ENCODE peak calls at places on chromosomes 7 and 10, in six cellular contexts. N, R, L, Y, Q and C are unnamed samples.

GRCh38 chr7:2663121-2663886 is 24.7 kb upstream of the AMZ1 start:
- DNase-seq in N (no peak), R (no peak), L (no peak), Y (no peak), Q (no peak), C (no peak)

GRCh38 chr10:131832056-131832685 is 68.6 kb upstream of the PPP2R2D start:
- DNase-seq in N (no peak), R (peak), L (no peak), Y (no peak), Q (no peak), C (no peak)

GRCh38 chr10:5546891-5547683 is 22.3 kb downstream of the CALML3 start:
- DNase-seq in N (no peak), R (no peak), L (peak), Y (no peak), Q (peak), C (peak)

GRCh38 chr7:34160261-34160752 is 255.0 kb downstream of the BMPER start:
- DNase-seq in N (no peak), R (no peak), L (no peak), Y (no peak), Q (no peak), C (no peak)

GRCh38 chr10:7789390-7789789 is 1.4 kb downstream of the ATP5F1C start:
- DNase-seq in N (no peak), R (no peak), L (no peak), Y (no peak), Q (no peak), C (no peak)

GRCh38 chr10:69502589-69502988 is 51.3 kb downstream of the TSPAN15 start:
- DNase-seq in N (no peak), R (no peak), L (no peak), Y (no peak), Q (no peak), C (no peak)

GRCh38 chr7:7181519-7182155 is 707 bp upstream of the C1GALT1 start:
- DNase-seq in N (peak), R (peak), L (peak), Y (peak), Q (peak), C (peak)

GRCh38 chr7:101550641-101551531 is 78.2 kb downstream of the MYL10 start:
- DNase-seq in N (no peak), R (peak), L (no peak), Y (no peak), Q (no peak), C (no peak)

GRCh38 chr7:116161733-116162132 is 48.6 kb upstream of the TES start:
- DNase-seq in N (no peak), R (no peak), L (no peak), Y (no peak), Q (no peak), C (peak)

GRCh38 chr10:24926549-24926948 is 25.9 kb downstream of the PRTFDC1 start:
- DNase-seq in N (no peak), R (no peak), L (no peak), Y (no peak), Q (no peak), C (no peak)

GRCh38 chr7:27247000-27247399 is 4.4 kb downstream of the EVX1 start:
- DNase-seq in N (no peak), R (no peak), L (no peak), Y (no peak), Q (no peak), C (no peak)

GRCh38 chr7:22559829-22560489 is 60.0 kb upstream of the STEAP1B start:
- DNase-seq in N (peak), R (peak), L (peak), Y (peak), Q (peak), C (peak)

GRCh38 chr7:91324663-91325062 is 60.4 kb downstream of the FZD1 start:
- DNase-seq in N (no peak), R (no peak), L (no peak), Y (no peak), Q (no peak), C (no peak)

GRCh38 chr10:5589963-5590511 is 65.3 kb downstream of the CALML3 start:
- DNase-seq in N (no peak), R (peak), L (no peak), Y (no peak), Q (no peak), C (peak)

GRCh38 chr7:148622887-148623585 is 32.5 kb downstream of the C7orf33 start:
- DNase-seq in N (no peak), R (no peak), L (no peak), Y (no peak), Q (no peak), C (no peak)

GRCh38 chr10:119374236-119374635 is 166.9 kb downstream of the GRK5 start:
- DNase-seq in N (no peak), R (no peak), L (no peak), Y (no peak), Q (no peak), C (no peak)

GRCh38 chr7:45920543-45921380 is at the start of gene IGFBP3:
- DNase-seq in N (no peak), R (no peak), L (peak), Y (no peak), Q (no peak), C (peak)

GRCh38 chr10:8778713-8779112 is 724.2 kb downstream of the GATA3 start:
- DNase-seq in N (no peak), R (no peak), L (no peak), Y (peak), Q (no peak), C (no peak)

GRCh38 chr7:92740713-92741126 is 95.7 kb downstream of the CDK6 start:
- DNase-seq in N (no peak), R (no peak), L (no peak), Y (no peak), Q (no peak), C (peak)

GRCh38 chr7:69457912-69458491 is 140.3 kb upstream of the AUTS2 start:
- DNase-seq in N (no peak), R (no peak), L (no peak), Y (no peak), Q (no peak), C (no peak)

GRCh38 chr7:2927592-2927991 is 83.5 kb upstream of the GNA12 start:
- DNase-seq in N (no peak), R (peak), L (no peak), Y (no peak), Q (no peak), C (no peak)

GRCh38 chr10:114367041-114367675 is 37.1 kb downstream of the AFAP1L2 start:
- DNase-seq in N (no peak), R (no peak), L (peak), Y (no peak), Q (no peak), C (peak)

GRCh38 chr10:69994262-69994661 is 58.4 kb upstream of the MACROH2A2 start:
- DNase-seq in N (peak), R (no peak), L (no peak), Y (no peak), Q (peak), C (no peak)

GRCh38 chr10:96374639-96374984 is 15.8 kb upstream of the OPALIN start:
- DNase-seq in N (no peak), R (peak), L (no peak), Y (no peak), Q (no peak), C (no peak)

GRCh38 chr7:94875221-94875620 is 32.2 kb upstream of the PPP1R9A start:
- DNase-seq in N (no peak), R (no peak), L (no peak), Y (no peak), Q (no peak), C (no peak)

GRCh38 chr7:26200113-26200443 is 468 bp downstream of the HNRNPA2B1 start:
- DNase-seq in N (peak), R (peak), L (peak), Y (peak), Q (no peak), C (no peak)

GRCh38 chr10:35037104-35037503 is 53.0 kb downstream of the CUL2 start:
- DNase-seq in N (no peak), R (no peak), L (no peak), Y (no peak), Q (no peak), C (no peak)

GRCh38 chr7:973312-973711 is 2.0 kb downstream of the COX19 start:
- DNase-seq in N (no peak), R (no peak), L (no peak), Y (no peak), Q (no peak), C (no peak)

GRCh38 chr7:79553811-79554555 is 100.5 kb upstream of the MAGI2 start:
- DNase-seq in N (no peak), R (no peak), L (no peak), Y (no peak), Q (no peak), C (no peak)